ENCODE peak calls at places on chromosomes 3 and 15, in nine cellular contexts. C is NAMALWA; P is progenitor cell of endocrine pancreas; W is Panc1; F is H4; M is activated T-cell treated with anti-CD3 and anti-CD28 coated beads, Interleukin-2, amount 50 U/mL, for 24 hours; N is GDM1; I is G401; O is NCI-H1092 treated with DMSO at 0.1 percent for 48 hours. B is an unnamed sample.

GRCh38 chr15:91939432-91939831 is 85.9 kb downstream of the SLCO3A1 start:
- DNase-seq in C (no peak), P (no peak), W (no peak), F (no peak), M (no peak), N (no peak), I (no peak), O (no peak), B (peak; percentile 36)

GRCh38 chr15:77584201-77584600 is 48.5 kb downstream of the LINGO1 start:
- DNase-seq in C (peak; percentile 25), P (no peak), W (no peak), F (no peak), M (no peak), N (no peak), I (no peak), O (no peak), B (peak; percentile 9)

GRCh38 chr15:65298731-65299130 is 2.9 kb downstream of the RNU5A-1 start:
- DNase-seq in C (no peak), P (no peak), W (no peak), F (no peak), M (no peak), N (no peak), I (no peak), O (no peak), B (no peak)

GRCh38 chr3:45199837-45200648 is 26.0 kb downstream of the TMEM158 start:
- DNase-seq in C (no peak), P (no peak), W (peak; percentile 58), F (peak; percentile 81), M (no peak), N (no peak), I (no peak), O (no peak), B (peak; percentile 4)

GRCh38 chr3:72953325-72953956 is 43.2 kb upstream of the PPP4R2 start:
- DNase-seq in C (no peak), P (no peak), W (no peak), F (peak; percentile 19), M (no peak), N (no peak), I (no peak), O (no peak), B (no peak)

GRCh38 chr15:63348392-63348791 is 33.3 kb downstream of the CA12 start:
- DNase-seq in C (no peak), P (no peak), W (no peak), F (peak; percentile 86), M (no peak), N (peak; percentile 38), I (peak; percentile 76), O (peak; percentile 71), B (peak; percentile 85)

GRCh38 chr3:32340639-32341365 is 50.9 kb upstream of the CMTM7 start:
- DNase-seq in C (peak; percentile 26), P (no peak), W (no peak), F (no peak), M (no peak), N (no peak), I (no peak), O (peak; percentile 28), B (peak; percentile 9)

GRCh38 chr3:193744822-193745684 is 152.0 kb downstream of the OPA1 start:
- DNase-seq in C (peak; percentile 5), P (no peak), W (no peak), F (no peak), M (no peak), N (no peak), I (no peak), O (peak; percentile 55), B (peak; percentile 90)

GRCh38 chr3:116139607-116140006 is 305.7 kb downstream of the LSAMP start:
- DNase-seq in C (no peak), P (no peak), W (no peak), F (no peak), M (no peak), N (no peak), I (no peak), O (no peak), B (peak; percentile 36)

GRCh38 chr15:90261811-90262210 is 3.7 kb upstream of the NGRN start:
- DNase-seq in C (no peak), P (no peak), W (no peak), F (no peak), M (no peak), N (no peak), I (no peak), O (no peak), B (no peak)

GRCh38 chr3:159675285-159675684 is 313.4 kb upstream of the IL12A start:
- DNase-seq in C (no peak), P (no peak), W (no peak), F (no peak), M (no peak), N (no peak), I (no peak), O (no peak), B (no peak)

GRCh38 chr15:78619022-78619950 is 1.5 kb downstream of the CHRNA3 start:
- DNase-seq in C (no peak), P (peak; percentile 7), W (no peak), F (no peak), M (peak; percentile 23), N (no peak), I (no peak), O (no peak), B (peak; percentile 53)

GRCh38 chr15:59247364-59247763 is 40.7 kb downstream of the LDHAL6B start:
- DNase-seq in C (peak; percentile 84), P (peak; percentile 18), W (peak; percentile 56), F (peak; percentile 68), M (peak; percentile 48), N (peak; percentile 36), I (peak; percentile 25), O (peak; percentile 34), B (peak; percentile 87)

GRCh38 chr3:186732169-186732766 is 15.1 kb downstream of the KNG1 start:
- DNase-seq in C (no peak), P (no peak), W (no peak), F (no peak), M (peak; percentile 34), N (no peak), I (no peak), O (no peak), B (no peak)

GRCh38 chr15:99454941-99455795 is 110.6 kb upstream of the MEF2A start:
- DNase-seq in C (no peak), P (no peak), W (no peak), F (peak; percentile 80), M (no peak), N (no peak), I (peak; percentile 77), O (no peak), B (no peak)

GRCh38 chr3:42503957-42504333 is 1.5 kb downstream of the VIPR1 start:
- DNase-seq in C (no peak), P (no peak), W (no peak), F (no peak), M (peak; percentile 28), N (no peak), I (no peak), O (no peak), B (no peak)

GRCh38 chr3:123951522-123952447 is 9.2 kb downstream of the CCDC14 start:
- DNase-seq in C (no peak), P (no peak), W (no peak), F (no peak), M (no peak), N (no peak), I (no peak), O (peak; percentile 12), B (no peak)

GRCh38 chr3:111548060-111548459 is 6.1 kb downstream of the CD96 start:
- DNase-seq in C (peak; percentile 16), P (no peak), W (no peak), F (no peak), M (no peak), N (no peak), I (no peak), O (no peak), B (no peak)

GRCh38 chr3:36707623-36708409 is 56.5 kb downstream of the DCLK3 start:
- DNase-seq in C (peak; percentile 16), P (no peak), W (no peak), F (peak; percentile 60), M (no peak), N (no peak), I (peak; percentile 39), O (no peak), B (no peak)

GRCh38 chr15:79406191-79406590 is 25.9 kb upstream of the MINAR1 start:
- DNase-seq in C (no peak), P (no peak), W (no peak), F (no peak), M (no peak), N (no peak), I (no peak), O (no peak), B (peak; percentile 59)

GRCh38 chr3:115693868-115694267 is 70.6 kb downstream of the GAP43 start:
- DNase-seq in C (no peak), P (no peak), W (no peak), F (no peak), M (no peak), N (no peak), I (peak; percentile 65), O (peak; percentile 32), B (no peak)

GRCh38 chr3:43214616-43215015 is 71.7 kb upstream of the SNRK start:
- DNase-seq in C (no peak), P (no peak), W (no peak), F (no peak), M (no peak), N (no peak), I (no peak), O (no peak), B (no peak)

GRCh38 chr3:133895208-133896001 is at the start of gene RAB6B:
- DNase-seq in C (no peak), P (peak; percentile 33), W (no peak), F (no peak), M (no peak), N (no peak), I (peak; percentile 76), O (peak; percentile 36), B (peak; percentile 70)

GRCh38 chr3:115615451-115615850 is 7.9 kb upstream of the GAP43 start:
- DNase-seq in C (no peak), P (no peak), W (no peak), F (no peak), M (no peak), N (no peak), I (peak; percentile 75), O (no peak), B (no peak)

GRCh38 chr3:37123292-37123691 is 51.1 kb downstream of the LRRFIP2 start:
- DNase-seq in C (no peak), P (no peak), W (no peak), F (no peak), M (no peak), N (no peak), I (no peak), O (no peak), B (no peak)

GRCh38 chr15:77031376-77032050 is 36.6 kb downstream of the PSTPIP1 start:
- DNase-seq in C (peak; percentile 84), P (peak; percentile 8), W (no peak), F (no peak), M (peak; percentile 41), N (peak; percentile 38), I (no peak), O (peak; percentile 30), B (peak; percentile 61)